ENCODE peak calls at places on chromosomes 7 and 10, in seven cellular contexts. One of them, this sample, is unnamed.
A peak's percentile ranks its signal among the peaks of the same experiment; 100 is the strongest.

GRCh38 chr7:111835066-111835465 is 272.8 kb upstream of the IMMP2L start:
- DNase-seq in lower lobe of right lung: no peak
- DNase-seq in right lobe of liver: no peak
- DNase-seq in coronary artery: no peak
- DNase-seq in cardiac fibroblast: peak; percentile 88
- DNase-seq in uterus: no peak
- DNase-seq in astrocyte of the spinal cord: peak; percentile 89
- DNase-seq in this sample: peak; percentile 83

GRCh38 chr7:90391488-90391887 is 11.8 kb upstream of the CLDN12 start:
- DNase-seq in cardiac fibroblast: no peak
- DNase-seq in right lobe of liver: no peak
- DNase-seq in lower lobe of right lung: no peak
- DNase-seq in uterus: no peak
- DNase-seq in astrocyte of the spinal cord: no peak
- DNase-seq in coronary artery: no peak
- DNase-seq in this sample: no peak

GRCh38 chr7:98265841-98266271 is 13.8 kb upstream of the TECPR1 start:
- DNase-seq in uterus: no peak
- DNase-seq in right lobe of liver: no peak
- DNase-seq in lower lobe of right lung: no peak
- DNase-seq in astrocyte of the spinal cord: peak; percentile 33
- DNase-seq in coronary artery: no peak
- DNase-seq in cardiac fibroblast: peak; percentile 57
- DNase-seq in this sample: no peak

GRCh38 chr7:147432068-147432467 is 1158.5 kb upstream of the C7orf33 start:
- DNase-seq in astrocyte of the spinal cord: peak; percentile 10
- DNase-seq in cardiac fibroblast: peak; percentile 50
- DNase-seq in lower lobe of right lung: no peak
- DNase-seq in coronary artery: no peak
- DNase-seq in uterus: no peak
- DNase-seq in right lobe of liver: no peak
- DNase-seq in this sample: no peak

GRCh38 chr10:90642136-90642535 is 215.7 kb downstream of the HTR7 start:
- DNase-seq in lower lobe of right lung: no peak
- DNase-seq in cardiac fibroblast: peak; percentile 60
- DNase-seq in astrocyte of the spinal cord: peak; percentile 15
- DNase-seq in right lobe of liver: no peak
- DNase-seq in coronary artery: no peak
- DNase-seq in uterus: no peak
- DNase-seq in this sample: no peak

GRCh38 chr7:77565917-77566316 is 28.8 kb downstream of the PTPN12 start:
- DNase-seq in uterus: no peak
- DNase-seq in cardiac fibroblast: peak; percentile 87
- DNase-seq in right lobe of liver: no peak
- DNase-seq in lower lobe of right lung: no peak
- DNase-seq in coronary artery: no peak
- DNase-seq in astrocyte of the spinal cord: no peak
- DNase-seq in this sample: no peak

GRCh38 chr10:24951201-24952145 is 933 bp downstream of the PRTFDC1 start:
- DNase-seq in astrocyte of the spinal cord: no peak
- DNase-seq in cardiac fibroblast: peak; percentile 26
- DNase-seq in right lobe of liver: peak; percentile 27
- DNase-seq in uterus: peak; percentile 49
- DNase-seq in coronary artery: no peak
- DNase-seq in lower lobe of right lung: peak; percentile 46
- DNase-seq in this sample: no peak

GRCh38 chr10:100339236-100339635 is 7.8 kb upstream of the SCD start:
- DNase-seq in cardiac fibroblast: no peak
- DNase-seq in uterus: no peak
- DNase-seq in astrocyte of the spinal cord: no peak
- DNase-seq in lower lobe of right lung: no peak
- DNase-seq in coronary artery: no peak
- DNase-seq in right lobe of liver: no peak
- DNase-seq in this sample: no peak

GRCh38 chr7:34823650-34824258 is 165.7 kb downstream of the NPSR1 start:
- DNase-seq in right lobe of liver: peak; percentile 53
- DNase-seq in uterus: no peak
- DNase-seq in astrocyte of the spinal cord: peak; percentile 56
- DNase-seq in cardiac fibroblast: peak; percentile 64
- DNase-seq in coronary artery: no peak
- DNase-seq in lower lobe of right lung: no peak
- DNase-seq in this sample: no peak

GRCh38 chr7:88015309-88015708 is 81.3 kb downstream of the ADAM22 start:
- DNase-seq in astrocyte of the spinal cord: no peak
- DNase-seq in uterus: no peak
- DNase-seq in right lobe of liver: no peak
- DNase-seq in cardiac fibroblast: no peak
- DNase-seq in lower lobe of right lung: no peak
- DNase-seq in coronary artery: no peak
- DNase-seq in this sample: no peak

GRCh38 chr10:113386005-113386404 is 166.8 kb upstream of the HABP2 start:
- DNase-seq in cardiac fibroblast: peak; percentile 68
- DNase-seq in uterus: no peak
- DNase-seq in coronary artery: no peak
- DNase-seq in lower lobe of right lung: no peak
- DNase-seq in right lobe of liver: peak; percentile 38
- DNase-seq in astrocyte of the spinal cord: no peak
- DNase-seq in this sample: no peak

GRCh38 chr7:119026391-119026790 is 801.9 kb downstream of the ANKRD7 start:
- DNase-seq in right lobe of liver: no peak
- DNase-seq in cardiac fibroblast: no peak
- DNase-seq in coronary artery: no peak
- DNase-seq in astrocyte of the spinal cord: no peak
- DNase-seq in uterus: no peak
- DNase-seq in lower lobe of right lung: no peak
- DNase-seq in this sample: no peak

GRCh38 chr10:132836248-132836831 is 50.4 kb upstream of the NKX6-2 start:
- DNase-seq in coronary artery: peak; percentile 58
- DNase-seq in right lobe of liver: peak; percentile 78
- DNase-seq in astrocyte of the spinal cord: no peak
- DNase-seq in lower lobe of right lung: no peak
- DNase-seq in cardiac fibroblast: no peak
- DNase-seq in uterus: no peak
- DNase-seq in this sample: no peak

GRCh38 chr7:2541291-2542010 is 13.9 kb downstream of the BRAT1 start:
- DNase-seq in coronary artery: no peak
- DNase-seq in cardiac fibroblast: no peak
- DNase-seq in right lobe of liver: peak; percentile 25
- DNase-seq in uterus: no peak
- DNase-seq in astrocyte of the spinal cord: no peak
- DNase-seq in lower lobe of right lung: peak; percentile 41
- DNase-seq in this sample: no peak

GRCh38 chr7:69060516-69060915 is 537.8 kb upstream of the AUTS2 start:
- DNase-seq in coronary artery: no peak
- DNase-seq in lower lobe of right lung: no peak
- DNase-seq in right lobe of liver: no peak
- DNase-seq in astrocyte of the spinal cord: no peak
- DNase-seq in uterus: no peak
- DNase-seq in cardiac fibroblast: no peak
- DNase-seq in this sample: no peak

GRCh38 chr10:68560916-68561691 is 967 bp downstream of the TET1 start:
- DNase-seq in lower lobe of right lung: no peak
- DNase-seq in uterus: peak; percentile 34
- DNase-seq in cardiac fibroblast: peak; percentile 33
- DNase-seq in astrocyte of the spinal cord: peak; percentile 33
- DNase-seq in right lobe of liver: no peak
- DNase-seq in coronary artery: no peak
- DNase-seq in this sample: no peak

GRCh38 chr10:110843031-110843430 is 28.7 kb upstream of the PDCD4 start:
- DNase-seq in coronary artery: no peak
- DNase-seq in lower lobe of right lung: no peak
- DNase-seq in right lobe of liver: no peak
- DNase-seq in cardiac fibroblast: no peak
- DNase-seq in uterus: peak; percentile 7
- DNase-seq in astrocyte of the spinal cord: no peak
- DNase-seq in this sample: no peak

GRCh38 chr10:105206616-105207015 is 565.5 kb downstream of the SORCS3 start:
- DNase-seq in coronary artery: no peak
- DNase-seq in lower lobe of right lung: no peak
- DNase-seq in cardiac fibroblast: no peak
- DNase-seq in astrocyte of the spinal cord: no peak
- DNase-seq in uterus: no peak
- DNase-seq in right lobe of liver: no peak
- DNase-seq in this sample: no peak

GRCh38 chr10:47299989-47300931 is at the start of gene GDF10:
- DNase-seq in uterus: no peak
- DNase-seq in right lobe of liver: no peak
- DNase-seq in lower lobe of right lung: no peak
- DNase-seq in coronary artery: no peak
- DNase-seq in astrocyte of the spinal cord: no peak
- DNase-seq in cardiac fibroblast: no peak
- DNase-seq in this sample: no peak

GRCh38 chr7:14521183-14521582 is 381.4 kb downstream of the DGKB start:
- DNase-seq in uterus: no peak
- DNase-seq in right lobe of liver: no peak
- DNase-seq in astrocyte of the spinal cord: peak; percentile 2
- DNase-seq in cardiac fibroblast: no peak
- DNase-seq in lower lobe of right lung: no peak
- DNase-seq in coronary artery: no peak
- DNase-seq in this sample: no peak

GRCh38 chr7:17236603-17237002 is 61.8 kb upstream of the AHR start:
- DNase-seq in cardiac fibroblast: peak; percentile 72
- DNase-seq in uterus: no peak
- DNase-seq in coronary artery: no peak
- DNase-seq in right lobe of liver: no peak
- DNase-seq in astrocyte of the spinal cord: peak; percentile 39
- DNase-seq in lower lobe of right lung: no peak
- DNase-seq in this sample: no peak

GRCh38 chr7:28315565-28316420 is 96.5 kb upstream of the CREB5 start:
- DNase-seq in coronary artery: no peak
- DNase-seq in uterus: peak; percentile 67
- DNase-seq in astrocyte of the spinal cord: peak; percentile 56
- DNase-seq in cardiac fibroblast: no peak
- DNase-seq in right lobe of liver: no peak
- DNase-seq in lower lobe of right lung: no peak
- DNase-seq in this sample: no peak

GRCh38 chr7:13835442-13835841 is 154.0 kb downstream of the ETV1 start:
- DNase-seq in uterus: no peak
- DNase-seq in cardiac fibroblast: no peak
- DNase-seq in astrocyte of the spinal cord: no peak
- DNase-seq in coronary artery: no peak
- DNase-seq in lower lobe of right lung: no peak
- DNase-seq in right lobe of liver: no peak
- DNase-seq in this sample: no peak

GRCh38 chr10:95530561-95530960 is 30.6 kb downstream of the SORBS1 start:
- DNase-seq in coronary artery: no peak
- DNase-seq in lower lobe of right lung: no peak
- DNase-seq in cardiac fibroblast: no peak
- DNase-seq in right lobe of liver: no peak
- DNase-seq in uterus: no peak
- DNase-seq in astrocyte of the spinal cord: no peak
- DNase-seq in this sample: no peak

GRCh38 chr7:34849163-34849960 is 187.9 kb downstream of the DPY19L1 start:
- DNase-seq in cardiac fibroblast: peak; percentile 18
- DNase-seq in uterus: no peak
- DNase-seq in lower lobe of right lung: no peak
- DNase-seq in right lobe of liver: no peak
- DNase-seq in astrocyte of the spinal cord: peak; percentile 10
- DNase-seq in coronary artery: no peak
- DNase-seq in this sample: no peak

GRCh38 chr7:43865277-43865676 is 4.0 kb downstream of the MRPS24 start:
- DNase-seq in lower lobe of right lung: no peak
- DNase-seq in coronary artery: no peak
- DNase-seq in cardiac fibroblast: no peak
- DNase-seq in astrocyte of the spinal cord: no peak
- DNase-seq in right lobe of liver: no peak
- DNase-seq in uterus: no peak
- DNase-seq in this sample: no peak

DNA sequence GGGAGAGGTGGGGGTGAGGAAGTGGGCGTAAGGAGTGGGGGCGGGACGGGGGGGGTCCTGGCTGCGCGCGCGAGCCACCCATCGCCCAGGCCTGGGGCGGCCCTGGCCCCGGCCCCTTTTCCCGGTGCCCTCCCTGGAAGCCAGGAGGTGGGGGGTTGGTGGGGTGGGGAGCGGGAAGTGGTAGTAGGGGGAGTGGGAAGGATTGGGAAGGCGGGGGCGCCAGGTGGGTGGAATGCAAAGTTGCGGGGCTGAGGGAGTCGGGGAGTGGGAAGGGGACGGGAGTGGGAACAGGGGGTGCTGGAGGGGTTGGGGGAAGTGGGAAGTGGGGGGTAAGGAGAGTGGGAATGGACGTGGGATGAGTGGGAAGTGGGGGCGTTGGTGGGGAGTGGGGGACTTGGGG is 369 bp upstream of the MMD2 start:
- DNase-seq in coronary artery: no peak
- DNase-seq in uterus: no peak
- DNase-seq in right lobe of liver: no peak
- DNase-seq in astrocyte of the spinal cord: no peak
- DNase-seq in cardiac fibroblast: no peak
- DNase-seq in lower lobe of right lung: no peak
- DNase-seq in this sample: no peak
- H3K4me3 ChIP-seq in coronary artery: peak overlapping the region; percentile 71
- H3K4me3 ChIP-seq in uterus: no peak overlapping the region
- H3K4me3 ChIP-seq in right lobe of liver: no peak overlapping the region
- H3K4me3 ChIP-seq in astrocyte of the spinal cord: no peak overlapping the region
- H3K4me3 ChIP-seq in cardiac fibroblast: no peak overlapping the region
- H3K4me3 ChIP-seq in lower lobe of right lung: no peak overlapping the region
- H3K4me3 ChIP-seq in this sample: no peak overlapping the region

GRCh38 chr7:20158684-20159083 is 58.5 kb downstream of the MACC1 start:
- DNase-seq in cardiac fibroblast: peak; percentile 50
- DNase-seq in lower lobe of right lung: no peak
- DNase-seq in coronary artery: no peak
- DNase-seq in uterus: no peak
- DNase-seq in astrocyte of the spinal cord: peak; percentile 37
- DNase-seq in right lobe of liver: no peak
- DNase-seq in this sample: no peak
- TF ChIP-seq CTCF in cardiac fibroblast: peak; percentile 40
- TF ChIP-seq CTCF in lower lobe of right lung: peak; percentile 12
- TF ChIP-seq CTCF in coronary artery: peak; percentile 17
- TF ChIP-seq CTCF in uterus: no peak
- TF ChIP-seq CTCF in astrocyte of the spinal cord: peak; percentile 40
- TF ChIP-seq CTCF in right lobe of liver: no peak
- TF ChIP-seq CTCF in this sample: no peak

DNA sequence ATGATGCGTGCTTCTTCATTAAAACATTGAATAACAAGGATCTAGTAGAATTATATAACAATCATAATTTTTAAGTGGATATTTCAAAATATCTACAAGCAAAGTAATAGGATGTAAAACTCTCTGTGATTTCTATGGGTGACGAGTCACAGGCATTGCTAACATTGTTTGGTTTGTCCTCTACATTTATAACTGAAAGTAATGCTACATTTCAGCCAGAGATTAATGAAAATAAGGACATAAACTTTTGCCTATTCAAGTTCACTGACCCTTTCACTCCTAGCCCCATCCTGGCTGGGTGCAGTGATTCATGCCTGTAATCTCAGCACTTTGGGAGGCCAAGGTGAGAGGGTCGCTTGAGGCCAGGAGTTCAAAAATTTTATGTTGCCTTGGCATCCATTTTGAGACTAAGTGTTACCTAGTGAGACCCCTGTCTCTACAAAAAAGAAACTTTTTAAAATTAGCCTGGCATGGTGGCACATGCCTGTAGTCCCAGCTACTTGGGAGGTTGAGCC is 38.4 kb upstream of the HSPA12A start:
- DNase-seq in lower lobe of right lung: no peak
- DNase-seq in astrocyte of the spinal cord: no peak
- DNase-seq in cardiac fibroblast: no peak
- DNase-seq in right lobe of liver: no peak
- DNase-seq in uterus: no peak
- DNase-seq in coronary artery: no peak
- DNase-seq in this sample: no peak
- H3K4me3 ChIP-seq in lower lobe of right lung: no peak overlapping the region
- H3K4me3 ChIP-seq in astrocyte of the spinal cord: no peak overlapping the region
- H3K4me3 ChIP-seq in cardiac fibroblast: no peak overlapping the region
- H3K4me3 ChIP-seq in right lobe of liver: no peak overlapping the region
- H3K4me3 ChIP-seq in uterus: no peak overlapping the region
- H3K4me3 ChIP-seq in coronary artery: no peak overlapping the region
- H3K4me3 ChIP-seq in this sample: no peak overlapping the region

GRCh38 chr7:132557489-132558044 is 18.7 kb downstream of the PLXNA4 start:
- DNase-seq in coronary artery: no peak
- DNase-seq in right lobe of liver: no peak
- DNase-seq in lower lobe of right lung: no peak
- DNase-seq in astrocyte of the spinal cord: peak; percentile 39
- DNase-seq in uterus: no peak
- DNase-seq in cardiac fibroblast: peak; percentile 25
- DNase-seq in this sample: no peak
- TF ChIP-seq CTCF in coronary artery: no peak
- TF ChIP-seq CTCF in right lobe of liver: peak; percentile 34
- TF ChIP-seq CTCF in lower lobe of right lung: no peak
- TF ChIP-seq CTCF in astrocyte of the spinal cord: peak; percentile 29
- TF ChIP-seq CTCF in uterus: no peak
- TF ChIP-seq CTCF in cardiac fibroblast: no peak
- TF ChIP-seq CTCF in this sample: peak; percentile 14

This sample was measured in astrocyte of the cerebellum.